ENCODE peak calls at places on chromosomes 6 and 20, in eight cellular contexts. O is lung, A is HCEC 1CT, P is cardiac muscle cell, Q is B cell, J is neural crest cell, W is nucleus accumbens, N is IMR-90. V is an unnamed sample.
A peak's percentile ranks its signal among the peaks of the same experiment; 100 is the strongest.

GRCh38 chr20:38115205-38115604 is 49.9 kb downstream of the TGM2 start:
- DNase-seq in O (no peak), A (no peak), P (no peak), Q (no peak), J (no peak), W (no peak), N (no peak), V (no peak)

GRCh38 chr6:129353067-129353466 is 356.9 kb downstream of the ARHGAP18 start:
- DNase-seq in O (no peak), A (no peak), P (no peak), Q (no peak), J (no peak), W (no peak), N (no peak), V (no peak)

GRCh38 chr20:32336918-32337347 is 21.2 kb upstream of the ASXL1 start:
- DNase-seq in O (no peak), A (peak; percentile 53), P (peak; percentile 43), Q (peak; percentile 18), J (no peak), W (no peak), N (peak; percentile 54), V (no peak)

GRCh38 chr6:47478233-47479155 is 905 bp downstream of the CD2AP start:
- DNase-seq in O (no peak), A (peak; percentile 31), P (peak; percentile 38), Q (no peak), J (no peak), W (no peak), N (peak; percentile 30), V (no peak)

GRCh38 chr6:21987501-21987957 is 309.3 kb downstream of the PRL start:
- DNase-seq in O (peak; percentile 67), A (peak; percentile 79), P (peak; percentile 76), Q (peak; percentile 10), J (peak; percentile 28), W (no peak), N (peak; percentile 97), V (no peak)

GRCh38 chr20:58044286-58044685 is 184.2 kb downstream of the ANKRD60 start:
- DNase-seq in O (peak; percentile 19), A (no peak), P (no peak), Q (no peak), J (no peak), W (no peak), N (no peak), V (no peak)

GRCh38 chr6:170165501-170166117 is 125.3 kb downstream of the DLL1 start:
- DNase-seq in O (no peak), A (no peak), P (peak; percentile 29), Q (no peak), J (no peak), W (no peak), N (no peak), V (no peak)

GRCh38 chr6:811186-811585 is 118.2 kb upstream of the EXOC2 start:
- DNase-seq in O (no peak), A (no peak), P (no peak), Q (no peak), J (no peak), W (no peak), N (no peak), V (no peak)

GRCh38 chr6:83273596-83273995 is 80.4 kb downstream of the RWDD2A start:
- DNase-seq in O (no peak), A (peak; percentile 38), P (no peak), Q (no peak), J (no peak), W (no peak), N (peak; percentile 72), V (no peak)

GRCh38 chr20:52962183-52962582 is 10.0 kb upstream of the TSHZ2 start:
- DNase-seq in O (no peak), A (no peak), P (no peak), Q (no peak), J (no peak), W (no peak), N (no peak), V (no peak)

GRCh38 chr6:167399051-167399387 is 74.1 kb downstream of the TTLL2 start:
- DNase-seq in O (no peak), A (no peak), P (no peak), Q (no peak), J (no peak), W (no peak), N (no peak), V (no peak)

GRCh38 chr6:65259080-65259479 is 447.9 kb downstream of the EYS start:
- DNase-seq in O (no peak), A (peak; percentile 3), P (no peak), Q (no peak), J (no peak), W (no peak), N (peak; percentile 27), V (no peak)

GRCh38 chr6:73309784-73310502 is 44.1 kb downstream of the DPPA5 start:
- DNase-seq in O (peak; percentile 52), A (peak; percentile 66), P (peak; percentile 69), Q (peak; percentile 79), J (peak; percentile 41), W (peak; percentile 23), N (peak; percentile 52), V (peak; percentile 36)

GRCh38 chr6:63640062-63640461 is 4.5 kb downstream of the PHF3 start:
- DNase-seq in O (no peak), A (peak; percentile 88), P (no peak), Q (no peak), J (no peak), W (no peak), N (peak; percentile 79), V (no peak)

GRCh38 chr20:23436681-23437080 is 2.8 kb upstream of the CSTL1 start:
- DNase-seq in O (no peak), A (no peak), P (no peak), Q (no peak), J (no peak), W (no peak), N (no peak), V (no peak)

GRCh38 chr6:32819729-32820128 is 2.9 kb upstream of the HLA-DOB start:
- DNase-seq in O (no peak), A (peak; percentile 80), P (no peak), Q (no peak), J (no peak), W (no peak), N (peak; percentile 79), V (no peak)

GRCh38 chr6:94323853-94324252 is 904.5 kb upstream of the EPHA7 start:
- DNase-seq in O (no peak), A (no peak), P (peak; percentile 13), Q (no peak), J (no peak), W (no peak), N (no peak), V (no peak)

GRCh38 chr6:111260570-111261298 is 173.4 kb downstream of the SLC16A10 start:
- DNase-seq in O (no peak), A (no peak), P (no peak), Q (no peak), J (no peak), W (no peak), N (peak; percentile 53), V (no peak)

GRCh38 chr6:5962794-5963193 is 43.9 kb downstream of the NRN1 start:
- DNase-seq in O (no peak), A (no peak), P (no peak), Q (no peak), J (no peak), W (no peak), N (no peak), V (no peak)

GRCh38 chr6:5214570-5215052 is 46.1 kb downstream of the LYRM4 start:
- DNase-seq in O (no peak), A (no peak), P (peak; percentile 92), Q (no peak), J (peak; percentile 44), W (no peak), N (peak; percentile 78), V (peak; percentile 70)

GRCh38 chr20:32484221-32485125 is 100.7 kb downstream of the NOL4L start:
- DNase-seq in O (no peak), A (no peak), P (peak; percentile 64), Q (peak; percentile 61), J (peak; percentile 72), W (no peak), N (no peak), V (no peak)

GRCh38 chr20:22796465-22797077 is 212.2 kb upstream of the FOXA2 start:
- DNase-seq in O (no peak), A (no peak), P (no peak), Q (no peak), J (no peak), W (no peak), N (peak; percentile 79), V (no peak)

GRCh38 chr6:137223370-137224131 is 4.4 kb upstream of the IFNGR1 start:
- DNase-seq in O (peak; percentile 56), A (no peak), P (no peak), Q (no peak), J (no peak), W (no peak), N (peak; percentile 70), V (no peak)

GRCh38 chr6:15330174-15330934 is 84.5 kb downstream of the JARID2 start:
- DNase-seq in O (no peak), A (peak; percentile 46), P (no peak), Q (no peak), J (no peak), W (no peak), N (peak; percentile 42), V (no peak)

GRCh38 chr20:7776148-7776547 is 164.1 kb downstream of the HAO1 start:
- DNase-seq in O (no peak), A (no peak), P (no peak), Q (no peak), J (no peak), W (no peak), N (no peak), V (no peak)

GRCh38 chr6:149065658-149066556 is 251.6 kb upstream of the TAB2 start:
- DNase-seq in O (no peak), A (no peak), P (no peak), Q (peak; percentile 58), J (no peak), W (no peak), N (no peak), V (peak; percentile 73)

GRCh38 chr6:21149460-21149859 is 444.1 kb upstream of the SOX4 start:
- DNase-seq in O (no peak), A (peak; percentile 57), P (no peak), Q (no peak), J (no peak), W (no peak), N (peak; percentile 75), V (no peak)

V was measured in midbrain.